ENCODE peak calls at places on chromosomes 4 and X, in nine cellular contexts. One of them, this sample, is unnamed.

GRCh38 chr4:5821665-5822358 is 71.1 kb downstream of the CRMP1 start:
- DNase-seq in neural progenitor cell: peak; percentile 54
- DNase-seq in HCT116: peak; percentile 23
- DNase-seq in fibroblast of lung: no peak
- DNase-seq in H9: peak; percentile 78
- DNase-seq in endothelial cell of umbilical vein: no peak
- DNase-seq in astrocyte: no peak
- DNase-seq in PC-3: no peak
- DNase-seq in HepG2: no peak
- DNase-seq in this sample: peak; percentile 81

GRCh38 chr4:185322805-185323204 is 72.9 kb downstream of the LRP2BP start:
- DNase-seq in neural progenitor cell: no peak
- DNase-seq in HCT116: no peak
- DNase-seq in fibroblast of lung: no peak
- DNase-seq in H9: no peak
- DNase-seq in endothelial cell of umbilical vein: no peak
- DNase-seq in astrocyte: no peak
- DNase-seq in PC-3: no peak
- DNase-seq in HepG2: no peak
- DNase-seq in this sample: no peak

GRCh38 chrX:137401092-137401491 is 164.8 kb upstream of the ZIC3 start:
- DNase-seq in neural progenitor cell: no peak
- DNase-seq in HCT116: no peak
- DNase-seq in fibroblast of lung: no peak
- DNase-seq in H9: no peak
- DNase-seq in endothelial cell of umbilical vein: no peak
- DNase-seq in astrocyte: no peak
- DNase-seq in PC-3: no peak
- DNase-seq in HepG2: no peak
- DNase-seq in this sample: no peak

GRCh38 chr4:4269856-4270255 is 20.1 kb downstream of the LYAR start:
- DNase-seq in neural progenitor cell: no peak
- DNase-seq in HCT116: no peak
- DNase-seq in fibroblast of lung: peak; percentile 43
- DNase-seq in H9: no peak
- DNase-seq in endothelial cell of umbilical vein: peak; percentile 69
- DNase-seq in astrocyte: peak; percentile 23
- DNase-seq in PC-3: peak; percentile 38
- DNase-seq in HepG2: no peak
- DNase-seq in this sample: no peak

GRCh38 chrX:153641575-153642312 is 5.3 kb upstream of the DUSP9 start:
- DNase-seq in neural progenitor cell: peak; percentile 48
- DNase-seq in HCT116: no peak
- DNase-seq in fibroblast of lung: no peak
- DNase-seq in H9: peak; percentile 30
- DNase-seq in endothelial cell of umbilical vein: no peak
- DNase-seq in astrocyte: no peak
- DNase-seq in PC-3: no peak
- DNase-seq in HepG2: peak; percentile 59
- DNase-seq in this sample: no peak

GRCh38 chrX:17597836-17598434 is 139.4 kb upstream of the SCML1 start:
- DNase-seq in neural progenitor cell: no peak
- DNase-seq in HCT116: no peak
- DNase-seq in fibroblast of lung: peak; percentile 58
- DNase-seq in H9: no peak
- DNase-seq in endothelial cell of umbilical vein: peak; percentile 63
- DNase-seq in astrocyte: peak; percentile 47
- DNase-seq in PC-3: no peak
- DNase-seq in HepG2: no peak
- DNase-seq in this sample: no peak

GRCh38 chr4:116515959-116516358 is 569.4 kb downstream of the TRAM1L1 start:
- DNase-seq in neural progenitor cell: no peak
- DNase-seq in HCT116: no peak
- DNase-seq in fibroblast of lung: no peak
- DNase-seq in H9: no peak
- DNase-seq in endothelial cell of umbilical vein: no peak
- DNase-seq in astrocyte: no peak
- DNase-seq in PC-3: no peak
- DNase-seq in HepG2: no peak
- DNase-seq in this sample: no peak

GRCh38 chrX:21373637-21374162 is 518 bp upstream of the CNKSR2 start:
- DNase-seq in neural progenitor cell: peak; percentile 89
- DNase-seq in HCT116: no peak
- DNase-seq in fibroblast of lung: no peak
- DNase-seq in H9: peak; percentile 28
- DNase-seq in endothelial cell of umbilical vein: no peak
- DNase-seq in astrocyte: no peak
- DNase-seq in PC-3: no peak
- DNase-seq in HepG2: no peak
- DNase-seq in this sample: no peak

GRCh38 chr4:134567461-134567860 is 365.9 kb upstream of the PABPC4L start:
- DNase-seq in neural progenitor cell: no peak
- DNase-seq in HCT116: no peak
- DNase-seq in fibroblast of lung: peak; percentile 28
- DNase-seq in H9: no peak
- DNase-seq in endothelial cell of umbilical vein: no peak
- DNase-seq in astrocyte: no peak
- DNase-seq in PC-3: no peak
- DNase-seq in HepG2: no peak
- DNase-seq in this sample: no peak

GRCh38 chr4:174794706-174795105 is 34.3 kb downstream of the GLRA3 start:
- DNase-seq in neural progenitor cell: no peak
- DNase-seq in HCT116: no peak
- DNase-seq in fibroblast of lung: no peak
- DNase-seq in H9: no peak
- DNase-seq in endothelial cell of umbilical vein: no peak
- DNase-seq in astrocyte: no peak
- DNase-seq in PC-3: peak; percentile 90
- DNase-seq in HepG2: no peak
- DNase-seq in this sample: no peak

GRCh38 chrX:25968920-25969319 is 169.2 kb upstream of the MAGEB18 start:
- DNase-seq in neural progenitor cell: peak; percentile 55
- DNase-seq in HCT116: no peak
- DNase-seq in fibroblast of lung: peak; percentile 0
- DNase-seq in H9: peak; percentile 64
- DNase-seq in endothelial cell of umbilical vein: peak; percentile 33
- DNase-seq in astrocyte: no peak
- DNase-seq in PC-3: peak; percentile 4
- DNase-seq in HepG2: peak; percentile 0
- DNase-seq in this sample: peak; percentile 75

GRCh38 chrX:132775230-132775823 is 183.1 kb downstream of the HS6ST2 start:
- DNase-seq in neural progenitor cell: no peak
- DNase-seq in HCT116: no peak
- DNase-seq in fibroblast of lung: no peak
- DNase-seq in H9: no peak
- DNase-seq in endothelial cell of umbilical vein: no peak
- DNase-seq in astrocyte: no peak
- DNase-seq in PC-3: no peak
- DNase-seq in HepG2: no peak
- DNase-seq in this sample: no peak

GRCh38 chr4:168485511-168485910 is 5.2 kb upstream of the DDX60L start:
- DNase-seq in neural progenitor cell: no peak
- DNase-seq in HCT116: no peak
- DNase-seq in fibroblast of lung: no peak
- DNase-seq in H9: no peak
- DNase-seq in endothelial cell of umbilical vein: no peak
- DNase-seq in astrocyte: no peak
- DNase-seq in PC-3: no peak
- DNase-seq in HepG2: no peak
- DNase-seq in this sample: no peak

GRCh38 chr4:181443003-181443402 is 800.2 kb upstream of the TENM3 start:
- DNase-seq in neural progenitor cell: no peak
- DNase-seq in HCT116: no peak
- DNase-seq in fibroblast of lung: no peak
- DNase-seq in H9: no peak
- DNase-seq in endothelial cell of umbilical vein: no peak
- DNase-seq in astrocyte: no peak
- DNase-seq in PC-3: no peak
- DNase-seq in HepG2: no peak
- DNase-seq in this sample: no peak

GRCh38 chr4:117700111-117700892 is 334.0 kb upstream of the NDST3 start:
- DNase-seq in neural progenitor cell: no peak
- DNase-seq in HCT116: peak; percentile 12
- DNase-seq in fibroblast of lung: no peak
- DNase-seq in H9: no peak
- DNase-seq in endothelial cell of umbilical vein: no peak
- DNase-seq in astrocyte: no peak
- DNase-seq in PC-3: peak; percentile 26
- DNase-seq in HepG2: peak; percentile 5
- DNase-seq in this sample: peak; percentile 42

DNA sequence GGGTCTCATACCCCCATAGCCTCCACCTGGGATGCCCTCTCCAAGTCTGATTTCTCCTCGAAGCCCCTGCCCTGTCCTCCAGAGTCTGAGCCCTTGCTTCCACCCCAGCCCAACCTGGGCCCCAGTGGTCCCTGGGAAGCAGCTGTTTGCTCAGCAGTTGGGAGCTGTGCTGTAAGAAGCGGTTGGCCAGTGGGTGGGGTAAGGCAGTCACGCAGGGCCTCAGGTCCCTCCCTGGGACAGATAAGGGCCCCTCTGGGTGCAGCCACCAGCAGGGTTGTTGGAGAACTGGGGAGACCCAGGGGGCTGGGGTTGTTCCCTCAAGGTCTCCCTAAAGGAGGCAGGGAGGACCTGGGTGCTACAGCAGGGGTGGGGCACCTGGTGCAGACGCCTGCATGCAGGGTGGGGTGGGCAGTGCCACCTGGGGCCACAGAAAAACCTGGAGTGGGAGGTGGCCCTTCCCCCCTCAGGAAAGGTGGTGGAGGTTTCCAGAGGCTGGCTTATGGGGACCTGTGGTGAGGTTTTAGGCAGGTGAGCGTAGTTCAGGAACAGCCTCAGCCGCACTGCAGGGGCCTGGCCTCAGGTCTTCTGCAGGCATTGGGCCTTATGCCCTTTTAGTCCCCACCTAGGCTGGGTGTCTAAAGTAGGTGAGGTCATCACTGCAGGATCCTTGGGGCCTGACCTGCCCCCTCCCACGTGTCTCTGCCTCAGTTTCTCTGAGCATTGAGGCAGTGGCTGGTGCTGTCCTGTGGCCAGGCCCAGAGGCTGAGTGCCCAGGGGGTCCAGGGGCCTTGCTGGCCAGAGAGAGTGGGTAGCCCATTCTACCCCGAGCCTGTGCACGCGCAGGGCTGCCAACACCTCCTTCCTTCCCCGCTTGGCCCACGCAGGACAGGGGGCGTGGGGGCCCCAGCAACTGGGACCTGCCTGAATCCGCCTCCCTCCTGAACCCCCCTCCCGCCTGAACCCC is 3.1 kb upstream of the SLC26A1 start:
- DNase-seq in neural progenitor cell: no peak
- DNase-seq in HCT116: no peak
- DNase-seq in fibroblast of lung: no peak
- DNase-seq in H9: no peak
- DNase-seq in endothelial cell of umbilical vein: no peak
- DNase-seq in astrocyte: no peak
- DNase-seq in PC-3: no peak
- DNase-seq in HepG2: no peak
- DNase-seq in this sample: no peak
- H4K20me1 ChIP-seq in neural progenitor cell: peaks cover 26% of the 10 kb centered on the region
- H4K20me1 ChIP-seq in HCT116: no peaks in the 10 kb centered on the region
- H4K20me1 ChIP-seq in fibroblast of lung: no peaks in the 10 kb centered on the region
- H4K20me1 ChIP-seq in H9: no peaks in the 10 kb centered on the region
- H4K20me1 ChIP-seq in endothelial cell of umbilical vein: no peaks in the 10 kb centered on the region
- H4K20me1 ChIP-seq in astrocyte: peaks cover 14% of the 10 kb centered on the region
- H4K20me1 ChIP-seq in PC-3: no peaks in the 10 kb centered on the region
- H4K20me1 ChIP-seq in HepG2: no peaks in the 10 kb centered on the region
- H4K20me1 ChIP-seq in this sample: peaks cover 18% of the 10 kb centered on the region

GRCh38 chr4:83096397-83096796 is 18.1 kb downstream of the PLAC8 start:
- DNase-seq in neural progenitor cell: no peak
- DNase-seq in HCT116: no peak
- DNase-seq in fibroblast of lung: no peak
- DNase-seq in H9: no peak
- DNase-seq in endothelial cell of umbilical vein: no peak
- DNase-seq in astrocyte: no peak
- DNase-seq in PC-3: no peak
- DNase-seq in HepG2: no peak
- DNase-seq in this sample: no peak
- H4K20me1 ChIP-seq in neural progenitor cell: no peaks in the 10 kb centered on the region
- H4K20me1 ChIP-seq in HCT116: no peaks in the 10 kb centered on the region
- H4K20me1 ChIP-seq in fibroblast of lung: no peaks in the 10 kb centered on the region
- H4K20me1 ChIP-seq in H9: no peaks in the 10 kb centered on the region
- H4K20me1 ChIP-seq in endothelial cell of umbilical vein: no peaks in the 10 kb centered on the region
- H4K20me1 ChIP-seq in astrocyte: no peaks in the 10 kb centered on the region
- H4K20me1 ChIP-seq in PC-3: no peaks in the 10 kb centered on the region
- H4K20me1 ChIP-seq in HepG2: peaks cover 3% of the 10 kb centered on the region
- H4K20me1 ChIP-seq in this sample: no peaks in the 10 kb centered on the region

GRCh38 chr4:183256756-183257385 is 63.2 kb downstream of the CLDN22 start:
- DNase-seq in neural progenitor cell: peak; percentile 76
- DNase-seq in HCT116: peak; percentile 33
- DNase-seq in fibroblast of lung: peak; percentile 37
- DNase-seq in H9: peak; percentile 65
- DNase-seq in endothelial cell of umbilical vein: peak; percentile 45
- DNase-seq in astrocyte: no peak
- DNase-seq in PC-3: peak; percentile 48
- DNase-seq in HepG2: peak; percentile 40
- DNase-seq in this sample: peak; percentile 59
- H4K20me1 ChIP-seq in neural progenitor cell: no peaks in the 10 kb centered on the region
- H4K20me1 ChIP-seq in HCT116: no peaks in the 10 kb centered on the region
- H4K20me1 ChIP-seq in fibroblast of lung: no peaks in the 10 kb centered on the region
- H4K20me1 ChIP-seq in H9: no peaks in the 10 kb centered on the region
- H4K20me1 ChIP-seq in endothelial cell of umbilical vein: no peaks in the 10 kb centered on the region
- H4K20me1 ChIP-seq in astrocyte: peaks cover 9% of the 10 kb centered on the region
- H4K20me1 ChIP-seq in PC-3: no peaks in the 10 kb centered on the region
- H4K20me1 ChIP-seq in HepG2: peaks cover under 1% of the 10 kb centered on the region
- H4K20me1 ChIP-seq in this sample: no peaks in the 10 kb centered on the region

GRCh38 chrX:56793112-56793430 is 64.0 kb downstream of the NBDY start:
- DNase-seq in neural progenitor cell: no peak
- DNase-seq in HCT116: no peak
- DNase-seq in fibroblast of lung: no peak
- DNase-seq in H9: peak; percentile 12
- DNase-seq in endothelial cell of umbilical vein: no peak
- DNase-seq in astrocyte: no peak
- DNase-seq in PC-3: no peak
- DNase-seq in HepG2: no peak
- DNase-seq in this sample: no peak
- H4K20me1 ChIP-seq in neural progenitor cell: no peaks in the 10 kb centered on the region
- H4K20me1 ChIP-seq in HCT116: no peaks in the 10 kb centered on the region
- H4K20me1 ChIP-seq in fibroblast of lung: no peaks in the 10 kb centered on the region
- H4K20me1 ChIP-seq in H9: no peaks in the 10 kb centered on the region
- H4K20me1 ChIP-seq in endothelial cell of umbilical vein: no peaks in the 10 kb centered on the region
- H4K20me1 ChIP-seq in astrocyte: peaks cover 18% of the 10 kb centered on the region
- H4K20me1 ChIP-seq in PC-3: no peaks in the 10 kb centered on the region
- H4K20me1 ChIP-seq in HepG2: no peaks in the 10 kb centered on the region
- H4K20me1 ChIP-seq in this sample: no peaks in the 10 kb centered on the region

DNA sequence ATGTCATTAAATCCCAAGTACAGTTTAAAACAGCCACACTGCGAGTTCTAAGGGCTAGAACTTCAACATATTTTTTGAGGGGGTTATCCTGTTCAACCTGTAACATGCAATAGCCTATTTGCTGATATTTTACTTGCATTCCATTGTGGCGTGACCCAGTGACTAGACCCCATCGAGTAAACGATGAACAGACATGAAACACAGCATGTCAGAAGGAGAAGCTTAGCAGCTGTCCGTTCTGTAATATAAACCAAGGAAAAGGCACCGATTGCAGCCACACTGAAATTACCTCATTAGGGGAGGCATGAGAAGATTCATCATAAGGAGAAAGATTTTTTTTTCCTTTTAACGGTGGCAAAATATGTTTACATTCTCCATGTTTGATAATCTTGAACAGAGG is 232.6 kb downstream of the ARHGAP10 start:
- DNase-seq in neural progenitor cell: no peak
- DNase-seq in HCT116: no peak
- DNase-seq in fibroblast of lung: no peak
- DNase-seq in H9: no peak
- DNase-seq in endothelial cell of umbilical vein: no peak
- DNase-seq in astrocyte: no peak
- DNase-seq in PC-3: no peak
- DNase-seq in HepG2: no peak
- DNase-seq in this sample: no peak
- H4K20me1 ChIP-seq in neural progenitor cell: no peaks in the 10 kb centered on the region
- H4K20me1 ChIP-seq in HCT116: no peaks in the 10 kb centered on the region
- H4K20me1 ChIP-seq in fibroblast of lung: no peaks in the 10 kb centered on the region
- H4K20me1 ChIP-seq in H9: no peaks in the 10 kb centered on the region
- H4K20me1 ChIP-seq in endothelial cell of umbilical vein: no peaks in the 10 kb centered on the region
- H4K20me1 ChIP-seq in astrocyte: peaks cover 8% of the 10 kb centered on the region
- H4K20me1 ChIP-seq in PC-3: no peaks in the 10 kb centered on the region
- H4K20me1 ChIP-seq in HepG2: no peaks in the 10 kb centered on the region
- H4K20me1 ChIP-seq in this sample: no peaks in the 10 kb centered on the region

This sample was measured in Karpas-422.